ENCODE peak calls at places on chromosome 21, in six cellular contexts. One of them, this sample, is unnamed.

GRCh38 chr21:28675265-28676041 is 317.2 kb downstream of the LTN1 start:
- DNase-seq in esophagus muscularis mucosa: no peak
- DNase-seq in CD8-positive, alpha-beta T cell: no peak
- DNase-seq in tibial artery: peak
- DNase-seq in ureter: no peak
- DNase-seq in left cardiac atrium: no peak
- DNase-seq in this sample: no peak

GRCh38 chr21:46067505-46068201 is 30.3 kb upstream of the COL6A2 start:
- DNase-seq in esophagus muscularis mucosa: peak
- DNase-seq in CD8-positive, alpha-beta T cell: peak
- DNase-seq in tibial artery: no peak
- DNase-seq in ureter: no peak
- DNase-seq in left cardiac atrium: no peak
- DNase-seq in this sample: no peak

GRCh38 chr21:45104560-45104959 is 30.2 kb downstream of the ADARB1 start:
- DNase-seq in esophagus muscularis mucosa: no peak
- DNase-seq in CD8-positive, alpha-beta T cell: no peak
- DNase-seq in tibial artery: no peak
- DNase-seq in ureter: no peak
- DNase-seq in left cardiac atrium: no peak
- DNase-seq in this sample: no peak

GRCh38 chr21:35254752-35255138 is 205.6 kb upstream of the RUNX1 start:
- DNase-seq in esophagus muscularis mucosa: no peak
- DNase-seq in CD8-positive, alpha-beta T cell: no peak
- DNase-seq in tibial artery: no peak
- DNase-seq in ureter: no peak
- DNase-seq in left cardiac atrium: no peak
- DNase-seq in this sample: no peak

GRCh38 chr21:25881524-25882376 is 147.0 kb downstream of the GABPA start:
- DNase-seq in esophagus muscularis mucosa: no peak
- DNase-seq in CD8-positive, alpha-beta T cell: peak
- DNase-seq in tibial artery: peak
- DNase-seq in ureter: peak
- DNase-seq in left cardiac atrium: peak
- DNase-seq in this sample: peak

GRCh38 chr21:33817663-33818433 is 97.8 kb downstream of the ATP5PO start:
- DNase-seq in esophagus muscularis mucosa: peak
- DNase-seq in CD8-positive, alpha-beta T cell: no peak
- DNase-seq in tibial artery: no peak
- DNase-seq in ureter: no peak
- DNase-seq in left cardiac atrium: no peak
- DNase-seq in this sample: no peak

GRCh38 chr21:19122371-19122770 is 718.8 kb upstream of the TMPRSS15 start:
- DNase-seq in esophagus muscularis mucosa: no peak
- DNase-seq in CD8-positive, alpha-beta T cell: no peak
- DNase-seq in tibial artery: no peak
- DNase-seq in ureter: no peak
- DNase-seq in left cardiac atrium: no peak
- DNase-seq in this sample: no peak

GRCh38 chr21:33951276-33952178 is 35.9 kb upstream of the ATP5PO start:
- DNase-seq in esophagus muscularis mucosa: no peak
- DNase-seq in CD8-positive, alpha-beta T cell: no peak
- DNase-seq in tibial artery: no peak
- DNase-seq in ureter: peak
- DNase-seq in left cardiac atrium: no peak
- DNase-seq in this sample: no peak

GRCh38 chr21:29433366-29434059 is 134.8 kb downstream of the BACH1 start:
- DNase-seq in esophagus muscularis mucosa: no peak
- DNase-seq in CD8-positive, alpha-beta T cell: no peak
- DNase-seq in tibial artery: no peak
- DNase-seq in ureter: no peak
- DNase-seq in left cardiac atrium: no peak
- DNase-seq in this sample: no peak

GRCh38 chr21:42375141-42375905 is 9.0 kb upstream of the TFF1 start:
- DNase-seq in esophagus muscularis mucosa: no peak
- DNase-seq in CD8-positive, alpha-beta T cell: no peak
- DNase-seq in tibial artery: no peak
- DNase-seq in ureter: no peak
- DNase-seq in left cardiac atrium: no peak
- DNase-seq in this sample: no peak

This sample was measured in T1000.